ENCODE peak calls at places on chromosome 20, in ten cellular contexts. One of them, this sample, is unnamed.

GRCh38 chr20:49980140-49981008 is 2.4 kb upstream of the SNAI1 start:
- DNase-seq in fibroblast of the aortic adventitia: no peak
- DNase-seq in foreskin fibroblast: no peak
- DNase-seq in Panc1: no peak
- DNase-seq in lung: no peak
- DNase-seq in adrenal gland: no peak
- DNase-seq in transverse colon: no peak
- DNase-seq in ovary: no peak
- DNase-seq in astrocyte of the spinal cord: no peak
- DNase-seq in K562: no peak
- DNase-seq in this sample: no peak

GRCh38 chr20:35952480-35953410 is 1.6 kb downstream of the SCAND1 start:
- DNase-seq in fibroblast of the aortic adventitia: peak; percentile 36
- DNase-seq in foreskin fibroblast: no peak
- DNase-seq in Panc1: no peak
- DNase-seq in lung: no peak
- DNase-seq in adrenal gland: no peak
- DNase-seq in transverse colon: no peak
- DNase-seq in ovary: no peak
- DNase-seq in astrocyte of the spinal cord: peak; percentile 22
- DNase-seq in K562: peak; percentile 45
- DNase-seq in this sample: peak; percentile 26

GRCh38 chr20:57655812-57656161 is 35.6 kb upstream of the ZBP1 start:
- DNase-seq in fibroblast of the aortic adventitia: no peak
- DNase-seq in foreskin fibroblast: no peak
- DNase-seq in Panc1: no peak
- DNase-seq in lung: no peak
- DNase-seq in adrenal gland: no peak
- DNase-seq in transverse colon: no peak
- DNase-seq in ovary: peak; percentile 14
- DNase-seq in astrocyte of the spinal cord: no peak
- DNase-seq in K562: no peak
- DNase-seq in this sample: no peak

GRCh38 chr20:4717816-4718215 is 3.9 kb upstream of the PRND start:
- DNase-seq in fibroblast of the aortic adventitia: peak; percentile 5
- DNase-seq in foreskin fibroblast: peak; percentile 8
- DNase-seq in Panc1: no peak
- DNase-seq in lung: no peak
- DNase-seq in adrenal gland: no peak
- DNase-seq in transverse colon: no peak
- DNase-seq in ovary: no peak
- DNase-seq in astrocyte of the spinal cord: peak; percentile 12
- DNase-seq in K562: no peak
- DNase-seq in this sample: no peak

GRCh38 chr20:50691585-50692552 is 527 bp upstream of the RIPOR3 start:
- DNase-seq in fibroblast of the aortic adventitia: peak; percentile 68
- DNase-seq in foreskin fibroblast: peak; percentile 51
- DNase-seq in Panc1: no peak
- DNase-seq in lung: no peak
- DNase-seq in adrenal gland: no peak
- DNase-seq in transverse colon: no peak
- DNase-seq in ovary: no peak
- DNase-seq in astrocyte of the spinal cord: peak; percentile 32
- DNase-seq in K562: peak; percentile 44
- DNase-seq in this sample: peak; percentile 61

GRCh38 chr20:1569417-1569861 is 11.9 kb upstream of the SIRPD start:
- DNase-seq in fibroblast of the aortic adventitia: peak; percentile 56
- DNase-seq in foreskin fibroblast: peak; percentile 44
- DNase-seq in Panc1: no peak
- DNase-seq in lung: no peak
- DNase-seq in adrenal gland: peak; percentile 19
- DNase-seq in transverse colon: no peak
- DNase-seq in ovary: no peak
- DNase-seq in astrocyte of the spinal cord: no peak
- DNase-seq in K562: peak; percentile 24
- DNase-seq in this sample: peak; percentile 9

GRCh38 chr20:16821211-16822089 is 73.3 kb downstream of the OTOR start:
- DNase-seq in fibroblast of the aortic adventitia: peak; percentile 55
- DNase-seq in foreskin fibroblast: peak; percentile 6
- DNase-seq in Panc1: peak; percentile 45
- DNase-seq in lung: no peak
- DNase-seq in adrenal gland: peak; percentile 21
- DNase-seq in transverse colon: peak; percentile 9
- DNase-seq in ovary: no peak
- DNase-seq in astrocyte of the spinal cord: peak; percentile 7
- DNase-seq in K562: peak; percentile 36
- DNase-seq in this sample: peak; percentile 34

GRCh38 chr20:24502184-24502583 is 32.8 kb downstream of the SYNDIG1 start:
- DNase-seq in fibroblast of the aortic adventitia: peak; percentile 92
- DNase-seq in foreskin fibroblast: peak; percentile 57
- DNase-seq in Panc1: no peak
- DNase-seq in lung: no peak
- DNase-seq in adrenal gland: peak; percentile 61
- DNase-seq in transverse colon: no peak
- DNase-seq in ovary: no peak
- DNase-seq in astrocyte of the spinal cord: peak; percentile 91
- DNase-seq in K562: no peak
- DNase-seq in this sample: peak; percentile 90

GRCh38 chr20:13567663-13568062 is 71.1 kb downstream of the TASP1 start:
- DNase-seq in fibroblast of the aortic adventitia: no peak
- DNase-seq in foreskin fibroblast: no peak
- DNase-seq in Panc1: no peak
- DNase-seq in lung: no peak
- DNase-seq in adrenal gland: no peak
- DNase-seq in transverse colon: no peak
- DNase-seq in ovary: no peak
- DNase-seq in astrocyte of the spinal cord: no peak
- DNase-seq in K562: no peak
- DNase-seq in this sample: no peak

GRCh38 chr20:48709744-48710143 is 118.1 kb downstream of the PREX1 start:
- DNase-seq in fibroblast of the aortic adventitia: peak; percentile 57
- DNase-seq in foreskin fibroblast: no peak
- DNase-seq in Panc1: no peak
- DNase-seq in lung: no peak
- DNase-seq in adrenal gland: no peak
- DNase-seq in transverse colon: no peak
- DNase-seq in ovary: no peak
- DNase-seq in astrocyte of the spinal cord: no peak
- DNase-seq in K562: no peak
- DNase-seq in this sample: no peak

GRCh38 chr20:37377346-37378081 is 31.6 kb downstream of the SRC start:
- DNase-seq in fibroblast of the aortic adventitia: no peak
- DNase-seq in foreskin fibroblast: no peak
- DNase-seq in Panc1: no peak
- DNase-seq in lung: no peak
- DNase-seq in adrenal gland: peak; percentile 14
- DNase-seq in transverse colon: no peak
- DNase-seq in ovary: no peak
- DNase-seq in astrocyte of the spinal cord: no peak
- DNase-seq in K562: no peak
- DNase-seq in this sample: no peak

GRCh38 chr20:47330933-47331708 is 25.4 kb downstream of the ZMYND8 start:
- DNase-seq in fibroblast of the aortic adventitia: peak; percentile 74
- DNase-seq in foreskin fibroblast: peak; percentile 96
- DNase-seq in Panc1: peak; percentile 82
- DNase-seq in lung: no peak
- DNase-seq in adrenal gland: peak; percentile 80
- DNase-seq in transverse colon: peak; percentile 51
- DNase-seq in ovary: no peak
- DNase-seq in astrocyte of the spinal cord: peak; percentile 87
- DNase-seq in K562: peak; percentile 94
- DNase-seq in this sample: peak; percentile 91
- H3K4me3 ChIP-seq in fibroblast of the aortic adventitia: no peak overlapping the region
- H3K4me3 ChIP-seq in foreskin fibroblast: no peak overlapping the region
- H3K4me3 ChIP-seq in Panc1: no peak overlapping the region
- H3K4me3 ChIP-seq in lung: no peak overlapping the region
- H3K4me3 ChIP-seq in adrenal gland: no peak overlapping the region
- H3K4me3 ChIP-seq in transverse colon: no peak overlapping the region
- H3K4me3 ChIP-seq in ovary: no peak overlapping the region
- H3K4me3 ChIP-seq in astrocyte of the spinal cord: no peak overlapping the region
- H3K4me3 ChIP-seq in K562: no peak overlapping the region
- H3K4me3 ChIP-seq in this sample: no peak overlapping the region

DNA sequence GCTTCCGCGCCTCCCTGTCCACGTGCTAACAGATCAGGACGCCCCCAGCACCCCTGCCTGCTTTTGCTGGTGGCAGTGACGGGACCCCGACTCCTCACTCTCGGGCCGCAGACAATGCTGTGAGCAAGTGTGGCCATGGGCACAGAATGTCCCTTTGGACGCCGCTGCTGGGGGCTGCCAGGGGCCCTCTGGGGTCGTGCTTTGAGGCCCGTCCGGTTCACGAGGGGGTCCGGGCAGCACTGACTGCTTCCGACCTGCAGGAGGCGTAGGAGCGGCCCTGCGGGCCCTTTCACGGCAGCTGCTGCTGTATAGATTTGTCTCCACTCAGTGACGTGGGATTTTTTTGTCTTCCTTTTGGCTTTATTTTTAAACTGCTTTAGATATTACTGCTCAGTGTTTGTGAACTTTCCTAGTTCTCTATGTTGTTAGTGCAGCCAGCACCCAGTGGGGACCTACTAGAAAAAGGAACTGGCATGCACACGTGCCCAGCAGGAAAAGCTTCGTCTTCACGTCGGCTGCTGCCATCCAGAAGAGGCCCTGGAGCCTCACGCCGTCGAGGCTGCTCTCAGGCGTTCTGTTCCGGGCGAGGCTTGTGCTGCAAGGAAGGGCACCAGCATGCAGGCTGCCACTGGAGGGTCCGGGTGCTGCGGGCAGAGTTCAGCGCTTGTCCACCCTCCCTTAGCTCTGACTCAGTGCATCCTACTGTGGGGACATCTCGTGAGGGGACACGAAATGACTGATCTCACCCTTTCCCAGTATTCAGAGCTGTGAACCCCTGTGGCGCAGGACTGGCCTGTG is 21.7 kb downstream of the UCKL1 start:
- DNase-seq in fibroblast of the aortic adventitia: no peak
- DNase-seq in foreskin fibroblast: no peak
- DNase-seq in Panc1: no peak
- DNase-seq in lung: no peak
- DNase-seq in adrenal gland: no peak
- DNase-seq in transverse colon: no peak
- DNase-seq in ovary: no peak
- DNase-seq in astrocyte of the spinal cord: no peak
- DNase-seq in K562: no peak
- DNase-seq in this sample: no peak
- TF ChIP-seq CTCF in fibroblast of the aortic adventitia: peak; percentile 33
- TF ChIP-seq CTCF in foreskin fibroblast: peak; percentile 22
- TF ChIP-seq CTCF in Panc1: no peak
- TF ChIP-seq CTCF in lung: no peak
- TF ChIP-seq CTCF in adrenal gland: no peak
- TF ChIP-seq CTCF in transverse colon: peak; percentile 16
- TF ChIP-seq CTCF in ovary: no peak
- TF ChIP-seq CTCF in astrocyte of the spinal cord: peak; percentile 58
- TF ChIP-seq CTCF in K562: peak; percentile 33
- TF ChIP-seq CTCF in this sample: no peak

DNA sequence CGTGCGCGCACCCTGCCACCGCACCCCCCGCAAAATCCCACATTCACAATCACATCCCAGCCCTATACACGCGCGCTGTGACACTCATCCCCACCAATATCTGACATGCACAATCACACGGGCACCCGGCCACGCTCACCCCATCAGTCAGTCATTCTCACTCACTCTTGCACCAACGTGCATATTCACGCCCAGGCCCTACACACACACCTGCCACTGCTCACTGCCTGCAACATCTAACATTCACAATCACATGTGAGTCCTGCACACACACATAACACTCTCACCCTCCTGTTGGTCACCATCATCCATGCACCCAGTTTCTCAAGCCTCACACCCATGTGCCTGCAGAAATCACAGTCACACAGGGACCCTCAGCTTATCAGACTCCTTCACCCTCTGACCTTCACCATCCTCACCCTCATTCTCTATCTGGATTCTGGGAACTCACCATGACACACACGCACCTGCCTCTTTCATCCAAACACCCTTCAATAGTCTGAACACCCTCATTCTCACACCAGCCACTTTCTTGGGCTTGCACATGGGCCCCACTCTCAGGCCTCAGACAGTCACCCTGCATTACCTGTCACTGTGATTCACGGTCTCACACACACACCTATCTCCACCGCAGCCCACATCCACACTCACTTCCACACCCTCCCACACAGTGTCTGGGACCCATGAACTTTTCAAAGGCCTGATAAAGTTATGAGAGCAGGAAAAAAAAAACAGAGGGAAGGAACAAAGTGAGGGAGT is 748 bp upstream of the ATP9A start:
- DNase-seq in fibroblast of the aortic adventitia: no peak
- DNase-seq in foreskin fibroblast: no peak
- DNase-seq in Panc1: no peak
- DNase-seq in lung: no peak
- DNase-seq in adrenal gland: no peak
- DNase-seq in transverse colon: no peak
- DNase-seq in ovary: peak; percentile 41
- DNase-seq in astrocyte of the spinal cord: no peak
- DNase-seq in K562: no peak
- DNase-seq in this sample: no peak
- H3K4me3 ChIP-seq in fibroblast of the aortic adventitia: peak overlapping the region; percentile 51
- H3K4me3 ChIP-seq in foreskin fibroblast: peak overlapping the region; percentile 40
- H3K4me3 ChIP-seq in Panc1: peak overlapping the region; percentile 6
- H3K4me3 ChIP-seq in lung: peak overlapping the region; percentile 1
- H3K4me3 ChIP-seq in adrenal gland: no peak overlapping the region
- H3K4me3 ChIP-seq in transverse colon: no peak overlapping the region
- H3K4me3 ChIP-seq in ovary: no peak overlapping the region
- H3K4me3 ChIP-seq in astrocyte of the spinal cord: peak overlapping the region; percentile 15
- H3K4me3 ChIP-seq in K562: no peak overlapping the region
- H3K4me3 ChIP-seq in this sample: peak overlapping the region; percentile 48

GRCh38 chr20:40942775-40943174 is 85.8 kb upstream of the TOP1 start:
- DNase-seq in fibroblast of the aortic adventitia: no peak
- DNase-seq in foreskin fibroblast: no peak
- DNase-seq in Panc1: no peak
- DNase-seq in lung: no peak
- DNase-seq in adrenal gland: no peak
- DNase-seq in transverse colon: no peak
- DNase-seq in ovary: no peak
- DNase-seq in astrocyte of the spinal cord: no peak
- DNase-seq in K562: no peak
- DNase-seq in this sample: no peak

GRCh38 chr20:40945189-40945588 is 83.4 kb upstream of the TOP1 start:
- DNase-seq in fibroblast of the aortic adventitia: no peak
- DNase-seq in foreskin fibroblast: no peak
- DNase-seq in Panc1: no peak
- DNase-seq in lung: no peak
- DNase-seq in adrenal gland: no peak
- DNase-seq in transverse colon: no peak
- DNase-seq in ovary: no peak
- DNase-seq in astrocyte of the spinal cord: no peak
- DNase-seq in K562: no peak
- DNase-seq in this sample: no peak

GRCh38 chr20:40943591-40943990 is 85.0 kb upstream of the TOP1 start:
- DNase-seq in fibroblast of the aortic adventitia: no peak
- DNase-seq in foreskin fibroblast: no peak
- DNase-seq in Panc1: no peak
- DNase-seq in lung: no peak
- DNase-seq in adrenal gland: no peak
- DNase-seq in transverse colon: no peak
- DNase-seq in ovary: no peak
- DNase-seq in astrocyte of the spinal cord: no peak
- DNase-seq in K562: no peak
- DNase-seq in this sample: no peak

GRCh38 chr20:40948352-40949267 is 80.0 kb upstream of the TOP1 start:
- DNase-seq in fibroblast of the aortic adventitia: peak; percentile 20
- DNase-seq in foreskin fibroblast: peak; percentile 45
- DNase-seq in Panc1: no peak
- DNase-seq in lung: no peak
- DNase-seq in adrenal gland: no peak
- DNase-seq in transverse colon: no peak
- DNase-seq in ovary: no peak
- DNase-seq in astrocyte of the spinal cord: no peak
- DNase-seq in K562: peak; percentile 62
- DNase-seq in this sample: no peak

GRCh38 chr20:40945754-40946451 is 82.7 kb upstream of the TOP1 start:
- DNase-seq in fibroblast of the aortic adventitia: peak; percentile 75
- DNase-seq in foreskin fibroblast: peak; percentile 51
- DNase-seq in Panc1: no peak
- DNase-seq in lung: no peak
- DNase-seq in adrenal gland: peak; percentile 68
- DNase-seq in transverse colon: peak; percentile 41
- DNase-seq in ovary: peak; percentile 46
- DNase-seq in astrocyte of the spinal cord: peak; percentile 63
- DNase-seq in K562: peak; percentile 57
- DNase-seq in this sample: peak; percentile 43
- TF ChIP-seq CTCF in fibroblast of the aortic adventitia: peak; percentile 92
- TF ChIP-seq CTCF in foreskin fibroblast: peak; percentile 61
- TF ChIP-seq CTCF in Panc1: peak; percentile 78
- TF ChIP-seq CTCF in lung: peak; percentile 22
- TF ChIP-seq CTCF in adrenal gland: peak; percentile 63
- TF ChIP-seq CTCF in transverse colon: peak; percentile 29
- TF ChIP-seq CTCF in ovary: no peak
- TF ChIP-seq CTCF in astrocyte of the spinal cord: peak; percentile 89
- TF ChIP-seq CTCF in K562: peak; percentile 83
- TF ChIP-seq CTCF in this sample: peak; percentile 67